ENCODE peak calls at places on chromosomes 13 and 19, in eight cellular contexts. F is CD4-positive, CD25-positive, alpha-beta regulatory T cell; U is uterus; J is lung; P is heart right ventricle; E is CD8-positive, alpha-beta T cell; X is thyroid gland; Q is left ventricle myocardium inferior. I is an unnamed sample.

GRCh38 chr13:41919031-41919740 is 41.7 kb downstream of the VWA8 start:
- DNase-seq in Q (no peak), J (no peak), P (peak), E (no peak), F (no peak), X (no peak), U (no peak), I (no peak)

GRCh38 chr13:109196896-109197295 is 567.5 kb downstream of the MYO16 start:
- DNase-seq in Q (no peak), E (no peak), J (no peak), X (no peak), F (no peak), P (no peak), U (no peak), I (no peak)

GRCh38 chr19:52602931-52603330 is 32.8 kb downstream of the ZNF701 start:
- DNase-seq in E (no peak), F (no peak), J (no peak), P (no peak), X (no peak), U (no peak), Q (no peak), I (no peak)

GRCh38 chr13:36344886-36345437 is 1.2 kb downstream of the SPART start:
- DNase-seq in F (peak), U (no peak), E (no peak), J (no peak), X (peak), P (peak), Q (no peak), I (peak)

GRCh38 chr19:40717880-40718773 is 1.2 kb downstream of the ITPKC start:
- DNase-seq in J (peak), X (peak), E (no peak), F (no peak), U (peak), Q (no peak), P (no peak), I (peak)

GRCh38 chr19:43609872-43610271 is 2.0 kb upstream of the SRRM5 start:
- DNase-seq in F (no peak), U (no peak), X (no peak), Q (no peak), J (no peak), P (no peak), E (no peak), I (no peak)

GRCh38 chr19:21264416-21264815 is 64.8 kb downstream of the ZNF708 start:
- DNase-seq in X (no peak), E (no peak), J (no peak), Q (no peak), U (no peak), F (no peak), P (no peak), I (no peak)

GRCh38 chr19:18090545-18091216 is 3.9 kb upstream of the IL12RB1 start:
- DNase-seq in J (no peak), U (no peak), F (no peak), E (no peak), X (no peak), Q (no peak), P (no peak), I (no peak)

GRCh38 chr19:19900124-19900523 is 622 bp upstream of the ZNF93 start:
- DNase-seq in P (no peak), X (no peak), E (peak), Q (no peak), F (no peak), U (no peak), J (no peak), I (no peak)

GRCh38 chr13:45879666-45880065 is 28.1 kb upstream of the SIAH3 start:
- DNase-seq in Q (peak), F (no peak), J (no peak), E (no peak), P (peak), X (peak), U (peak), I (no peak)

GRCh38 chr19:52270266-52270885 is 989 bp downstream of the ZNF766 start:
- DNase-seq in F (no peak), X (peak), U (no peak), E (no peak), P (no peak), Q (no peak), J (peak), I (no peak)

GRCh38 chr19:52190679-52191293 is 934 bp downstream of the PPP2R1A start:
- DNase-seq in X (peak), F (no peak), J (peak), U (peak), E (no peak), Q (no peak), P (peak), I (no peak)

GRCh38 chr19:28715157-28715556 is 497.8 kb downstream of the UQCRFS1 start:
- DNase-seq in X (no peak), U (no peak), E (peak), J (no peak), P (no peak), Q (no peak), F (no peak), I (no peak)

GRCh38 chr13:33158830-33159229 is 126.7 kb downstream of the STARD13 start:
- DNase-seq in F (no peak), X (no peak), J (no peak), P (no peak), E (no peak), Q (no peak), U (no peak), I (no peak)

GRCh38 chr13:113545931-113546516 is 38.5 kb upstream of the TFDP1 start:
- DNase-seq in Q (no peak), F (no peak), X (no peak), U (no peak), P (no peak), E (no peak), J (no peak), I (no peak)

GRCh38 chr13:86445584-86446140 is 646.4 kb upstream of the SLITRK6 start:
- DNase-seq in Q (no peak), X (no peak), F (no peak), U (no peak), J (no peak), E (no peak), P (no peak), I (no peak)

DNA sequence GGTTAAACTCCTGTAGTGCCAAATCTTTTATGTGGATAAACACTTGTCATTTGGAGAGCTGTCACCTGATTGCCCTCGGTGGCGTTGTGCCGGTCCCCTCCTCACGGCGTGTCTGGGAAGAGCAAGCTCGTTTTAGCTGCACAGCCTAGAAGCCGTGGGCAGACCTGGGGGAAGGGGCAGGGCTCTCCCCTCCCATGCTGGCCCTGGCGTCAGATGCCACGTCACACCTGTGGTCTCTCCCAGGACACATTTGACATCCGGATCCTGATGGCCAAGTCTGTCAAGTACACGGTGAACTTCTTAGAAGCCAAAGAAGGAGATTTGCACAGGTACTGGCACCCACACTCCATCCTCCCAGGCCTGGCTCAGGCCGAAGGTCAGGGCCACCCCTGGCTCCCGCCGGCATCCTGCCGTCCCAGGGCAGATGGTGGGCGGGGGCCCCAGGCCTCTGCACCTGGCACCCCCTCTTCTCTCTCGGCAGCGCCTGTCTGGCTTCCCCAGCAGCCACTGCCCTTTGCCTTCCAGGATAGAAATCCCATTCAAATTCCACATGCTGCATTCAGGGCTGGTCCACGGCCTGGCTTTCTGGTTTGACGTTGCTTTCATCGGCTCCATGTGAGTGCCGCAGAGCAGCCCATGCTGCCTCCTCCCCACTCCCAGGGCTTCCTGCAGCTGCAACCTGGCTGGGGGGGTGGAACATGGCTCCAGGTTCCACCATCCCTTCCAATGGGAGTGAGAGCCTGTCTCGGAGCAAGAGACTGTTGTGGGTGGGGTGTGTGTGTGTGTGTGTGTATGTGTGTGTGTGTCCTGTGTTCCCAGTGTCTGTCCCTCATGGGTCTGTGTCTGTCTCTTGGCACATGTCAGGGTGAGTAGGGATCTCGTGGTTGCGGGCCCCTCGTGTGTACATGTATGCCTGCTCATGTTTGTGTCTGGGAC is 8.8 kb downstream of the YIPF2 start:
- DNase-seq in Q (no peak), P (no peak), X (no peak), F (no peak), E (no peak), J (peak), U (no peak), I (no peak)
- H3K27ac ChIP-seq in Q (no peak), P (no peak), X (no peak), F (no peak), E (no peak), J (peak), U (no peak), I (no peak)

GRCh38 chr19:36668646-36669045 is 2.0 kb upstream of the ZNF461 start:
- DNase-seq in U (no peak), P (no peak), J (no peak), E (no peak), F (no peak), X (no peak), Q (no peak), I (no peak)

DNA sequence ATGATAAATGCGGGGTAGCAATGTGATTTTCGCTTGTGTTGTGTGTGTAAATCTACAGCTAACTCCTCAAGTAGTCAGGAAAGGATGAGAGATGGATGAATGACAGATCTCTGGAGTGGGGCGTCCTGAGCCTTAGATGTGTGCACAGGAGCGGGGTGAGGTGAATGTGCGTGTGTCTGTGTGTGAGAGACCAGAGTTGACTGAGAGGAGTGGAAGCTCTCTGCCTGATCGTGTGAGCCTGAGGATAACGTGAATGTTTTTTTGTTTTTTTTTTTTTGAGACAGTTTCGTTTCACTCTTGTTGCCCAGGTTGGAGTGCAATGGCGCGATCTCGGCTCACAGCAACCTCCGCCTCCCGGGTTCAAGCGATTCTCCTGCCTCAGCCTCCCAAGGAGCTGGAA is 805 bp downstream of the ZNF461 start:
- DNase-seq in U (no peak), J (no peak), F (no peak), X (no peak), P (no peak), Q (no peak), E (no peak), I (no peak)
- H3K27ac ChIP-seq in U (no peak), J (no peak), F (peak), X (no peak), P (no peak), Q (no peak), E (peak), I (no peak)

GRCh38 chr19:48841047-48841446 is 4.8 kb upstream of the HSD17B14 start:
- DNase-seq in Q (no peak), E (no peak), U (no peak), X (no peak), F (no peak), J (no peak), P (no peak), I (no peak)

GRCh38 chr19:48835734-48836088 is 580 bp downstream of the HSD17B14 start:
- DNase-seq in J (peak), X (peak), P (peak), U (peak), E (peak), Q (peak), F (peak), I (peak)

GRCh38 chr19:48837081-48837524 is 812 bp upstream of the HSD17B14 start:
- DNase-seq in E (peak), U (peak), J (peak), F (peak), P (peak), X (peak), Q (peak), I (peak)

GRCh38 chr19:48836089-48837017 is at the start of gene HSD17B14:
- DNase-seq in P (peak), J (no peak), Q (no peak), U (peak), E (no peak), X (peak), F (no peak), I (no peak)

GRCh38 chr19:48837586-48838191 is 1.4 kb upstream of the HSD17B14 start:
- DNase-seq in F (no peak), X (no peak), J (no peak), E (no peak), P (no peak), U (no peak), Q (no peak), I (no peak)
- H3K27ac ChIP-seq in F (no peak), X (no peak), J (peak), E (no peak), P (no peak), U (peak), Q (peak), I (peak)

DNA sequence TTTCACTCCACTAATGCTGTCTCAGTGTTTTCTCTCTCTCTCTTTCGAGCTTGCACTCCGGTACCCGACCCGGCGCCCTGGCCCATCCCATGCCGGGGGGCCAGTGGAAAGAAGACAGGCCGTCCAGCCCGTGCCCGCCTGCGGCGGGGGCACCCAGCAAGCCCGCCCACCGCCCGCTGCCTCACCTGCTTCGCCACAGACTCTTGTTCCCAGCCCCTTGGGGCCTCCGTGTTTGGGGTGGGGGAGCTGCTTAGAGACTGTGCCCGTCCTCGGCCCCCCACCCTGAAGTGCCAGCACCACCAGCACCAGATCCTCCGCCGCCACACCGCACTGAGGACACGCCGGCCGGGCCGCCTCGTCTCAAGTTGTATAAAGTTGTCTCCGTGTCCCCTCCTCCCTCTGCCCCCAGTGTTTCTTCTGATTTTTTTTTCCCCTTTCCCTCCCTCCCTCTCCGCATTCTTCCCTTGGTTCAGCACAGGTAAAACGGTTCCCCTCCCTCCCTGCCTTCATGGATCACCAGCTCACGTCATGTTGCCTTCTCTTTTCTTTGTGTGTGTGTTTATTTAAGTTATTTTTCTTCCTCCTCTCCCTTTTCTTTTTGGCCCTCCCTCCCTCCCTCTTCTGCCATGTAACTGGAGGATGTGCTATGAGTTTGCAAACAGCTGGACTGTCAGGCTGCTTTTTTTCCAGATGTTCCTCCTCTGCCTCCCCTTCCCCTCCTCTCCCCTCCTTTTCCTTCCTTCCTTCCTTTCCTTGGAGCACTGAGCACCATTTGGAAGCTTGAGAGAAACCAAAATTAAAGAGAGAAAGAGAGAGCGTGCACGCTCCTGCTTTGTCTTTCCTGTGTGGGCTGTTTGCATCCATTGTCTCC is 2.1 kb downstream of the LENG9 start:
- DNase-seq in J (no peak), X (no peak), U (no peak), F (no peak), P (no peak), Q (no peak), E (no peak), I (no peak)
- H3K27ac ChIP-seq in J (peak), X (peak), U (no peak), F (no peak), P (peak), Q (peak), E (no peak), I (peak)

DNA sequence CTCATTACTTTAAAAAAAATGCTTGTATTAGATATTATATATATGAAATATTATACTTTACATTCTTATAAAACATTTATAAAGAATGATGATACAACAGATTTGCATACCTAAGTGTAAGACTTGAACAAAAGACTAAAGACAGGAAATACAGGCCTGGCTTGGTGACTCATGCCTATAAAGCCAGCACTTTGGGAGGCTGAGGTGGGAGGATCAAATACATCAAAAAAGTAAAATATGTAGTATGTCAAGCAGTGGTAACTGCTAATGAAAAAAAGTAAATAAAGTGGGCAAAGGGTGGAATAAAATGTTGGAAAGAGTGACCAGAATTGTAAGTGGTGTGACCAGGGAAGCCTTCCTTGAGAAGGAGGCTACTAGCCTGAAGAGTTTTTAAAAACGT is 133.7 kb downstream of the GGACT start:
- DNase-seq in X (no peak), U (no peak), E (no peak), J (no peak), P (no peak), Q (no peak), F (no peak), I (no peak)
- H3K27ac ChIP-seq in X (no peak), U (no peak), E (no peak), J (no peak), P (no peak), Q (no peak), F (no peak), I (no peak)

GRCh38 chr19:31347356-31347755 is 1.9 kb downstream of the TSHZ3 start:
- DNase-seq in U (no peak), F (no peak), Q (no peak), J (no peak), X (peak), P (no peak), E (no peak), I (no peak)
- H3K27ac ChIP-seq in U (peak), F (no peak), Q (peak), J (no peak), X (peak), P (no peak), E (no peak), I (peak)

DNA sequence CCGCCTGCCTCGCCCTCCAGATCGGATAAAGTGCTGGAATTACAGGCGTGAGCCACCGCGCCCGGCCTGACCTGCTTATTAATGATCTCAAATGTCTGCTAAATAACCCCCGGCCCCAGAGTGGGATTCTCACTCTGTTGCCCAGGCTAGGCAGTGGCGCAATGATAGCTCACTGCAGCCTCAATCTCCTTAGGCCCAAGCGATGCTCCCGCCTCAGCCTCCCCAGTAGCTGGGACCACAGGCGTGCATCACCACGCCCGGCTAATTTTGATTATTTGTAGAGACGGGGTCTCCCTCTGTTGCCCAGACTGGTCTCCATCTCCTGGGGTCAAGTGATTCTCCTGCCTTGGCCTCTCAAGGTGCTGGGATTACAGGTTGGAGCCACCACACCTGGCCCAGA is 626 bp upstream of the ATP5F1D start:
- DNase-seq in X (peak), E (no peak), U (no peak), Q (no peak), P (no peak), J (no peak), F (no peak), I (no peak)
- H3K27ac ChIP-seq in X (peak), E (no peak), U (peak), Q (peak), P (peak), J (no peak), F (peak), I (peak)

DNA sequence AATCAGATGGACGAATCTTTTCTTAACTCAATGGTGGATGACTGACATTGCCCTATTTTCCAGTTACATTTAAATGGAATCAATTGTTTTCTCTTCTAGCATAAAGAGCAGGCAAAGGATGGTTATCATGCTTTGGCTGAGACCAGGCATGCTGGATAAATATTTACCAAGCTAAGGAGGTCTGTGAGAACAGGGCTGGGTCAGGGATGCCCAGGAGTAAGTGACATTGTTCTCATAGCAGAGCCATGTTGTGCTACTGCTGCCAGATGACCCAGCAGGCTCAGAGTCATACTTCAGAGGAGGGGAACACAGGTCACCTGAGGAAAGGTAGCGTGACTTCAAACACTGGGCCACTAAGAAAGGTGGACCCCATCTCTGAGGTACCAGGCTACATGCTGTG is 116.0 kb upstream of the RNF113B start:
- DNase-seq in J (peak), F (no peak), P (no peak), X (no peak), U (no peak), Q (no peak), E (no peak), I (peak)
- H3K27ac ChIP-seq in J (peak), F (no peak), P (no peak), X (peak), U (no peak), Q (no peak), E (no peak), I (no peak)

DNA sequence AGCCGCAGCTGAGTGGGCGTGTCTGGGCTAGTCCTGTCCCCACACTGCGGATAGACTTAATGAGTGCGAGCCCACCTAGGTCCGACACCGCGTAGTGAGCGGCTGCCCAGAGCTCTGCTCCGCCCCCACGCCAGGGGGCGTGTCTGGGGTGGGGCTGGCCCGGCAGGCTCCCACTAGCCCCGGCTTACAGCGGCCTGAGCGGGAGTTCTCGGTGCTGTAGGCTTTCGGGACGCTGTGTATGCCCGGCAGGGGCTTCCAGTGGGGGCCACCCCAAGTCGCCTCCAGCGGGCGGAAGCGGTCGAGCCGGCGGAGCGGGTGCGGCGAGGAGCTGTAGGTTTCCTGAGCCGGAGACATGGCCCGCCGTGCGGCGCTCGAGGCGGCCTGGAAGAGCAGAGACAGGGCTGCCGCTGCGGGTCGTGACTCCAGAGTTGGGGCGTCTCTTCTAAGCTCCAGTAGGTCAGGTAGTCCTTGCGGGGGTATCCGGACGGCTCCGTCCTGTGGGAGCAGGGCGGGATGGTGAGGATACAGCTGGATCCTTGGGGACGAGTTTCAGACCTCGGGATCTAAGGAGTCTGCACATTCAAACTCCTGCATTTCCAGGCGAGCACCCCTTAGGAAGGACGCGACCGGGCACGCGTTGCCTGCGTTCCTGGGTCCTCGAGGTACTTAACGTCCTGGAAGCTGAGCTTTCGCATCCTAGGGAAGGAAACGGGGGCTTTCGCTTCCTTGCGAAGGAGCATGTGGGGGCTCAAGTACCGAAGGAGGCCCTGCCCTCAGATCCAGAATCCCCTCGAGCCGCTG is 1.2 kb downstream of the CGB7 start:
- DNase-seq in F (peak), X (peak), U (peak), J (peak), P (peak), E (peak), Q (peak), I (peak)
- H3K27ac ChIP-seq in F (no peak), X (no peak), U (no peak), J (no peak), P (no peak), E (no peak), Q (no peak), I (no peak)